ENCODE peak calls at places on chromosomes 4 and X, in seven cellular contexts. O, Z, A, E, W, V and C are unnamed samples.
A peak's percentile ranks its signal among the peaks of the same experiment; 100 is the strongest.

GRCh38 chr4:5710065-5710961 is 688 bp upstream of the EVC start:
- DNase-seq in O (peak; percentile 59), Z (no peak), A (no peak), E (no peak), W (no peak), V (peak; percentile 18), C (no peak)

GRCh38 chr4:38141808-38142500 is 181.8 kb downstream of the PTTG2 start:
- DNase-seq in O (no peak), Z (no peak), A (no peak), E (no peak), W (no peak), V (peak; percentile 86), C (no peak)

GRCh38 chr4:88982757-88983156 is 74.2 kb downstream of the FAM13A start:
- DNase-seq in O (no peak), Z (no peak), A (no peak), E (no peak), W (no peak), V (no peak), C (no peak)

GRCh38 chr4:97394653-97395052 is 748.6 kb downstream of the STPG2 start:
- DNase-seq in O (no peak), Z (no peak), A (no peak), E (no peak), W (no peak), V (no peak), C (no peak)

GRCh38 chrX:51456814-51457213 is 39.6 kb downstream of the NUDT11 start:
- DNase-seq in O (no peak), Z (no peak), A (no peak), E (no peak), W (no peak), V (no peak), C (no peak)

GRCh38 chr4:89044147-89044900 is 12.7 kb downstream of the FAM13A start:
- DNase-seq in O (no peak), Z (no peak), A (no peak), E (no peak), W (no peak), V (no peak), C (no peak)

GRCh38 chr4:19945979-19946380 is 305.7 kb upstream of the SLIT2 start:
- DNase-seq in O (no peak), Z (no peak), A (no peak), E (no peak), W (peak; percentile 76), V (peak; percentile 97), C (peak; percentile 94)

GRCh38 chr4:18756661-18757060 is 735.1 kb upstream of the LCORL start:
- DNase-seq in O (no peak), Z (no peak), A (no peak), E (no peak), W (no peak), V (no peak), C (no peak)

GRCh38 chr4:73421708-73422457 is 14.1 kb upstream of the AFP start:
- DNase-seq in O (no peak), Z (no peak), A (no peak), E (no peak), W (no peak), V (no peak), C (no peak)

GRCh38 chrX:44651347-44651746 is 108.7 kb upstream of the FUNDC1 start:
- DNase-seq in O (peak; percentile 43), Z (no peak), A (no peak), E (no peak), W (no peak), V (no peak), C (no peak)

GRCh38 chrX:9595131-9595530 is 130.3 kb downstream of the TBL1X start:
- DNase-seq in O (no peak), Z (no peak), A (no peak), E (no peak), W (no peak), V (peak; percentile 67), C (no peak)

GRCh38 chr4:77015390-77015789 is 60.4 kb downstream of the CCNI start:
- DNase-seq in O (no peak), Z (no peak), A (no peak), E (no peak), W (no peak), V (peak; percentile 90), C (no peak)

GRCh38 chr4:74822603-74823002 is 28.3 kb upstream of the BTC start:
- DNase-seq in O (no peak), Z (no peak), A (no peak), E (no peak), W (no peak), V (no peak), C (no peak)

GRCh38 chr4:158018831-158019230 is 154.0 kb downstream of the GASK1B start:
- DNase-seq in O (no peak), Z (no peak), A (no peak), E (no peak), W (no peak), V (no peak), C (no peak)

GRCh38 chrX:150503898-150504219 is 64.6 kb upstream of the MTM1 start:
- DNase-seq in O (no peak), Z (no peak), A (no peak), E (no peak), W (no peak), V (no peak), C (no peak)

GRCh38 chrX:153984351-153985178 is 12.0 kb downstream of the TMEM187 start:
- DNase-seq in O (no peak), Z (peak; percentile 36), A (no peak), E (no peak), W (no peak), V (no peak), C (no peak)

GRCh38 chr4:56870927-56871326 is 36.8 kb upstream of the REST start:
- DNase-seq in O (no peak), Z (no peak), A (no peak), E (no peak), W (no peak), V (peak; percentile 35), C (no peak)

GRCh38 chr4:123624959-123625358 is 228.4 kb downstream of the SPRY1 start:
- DNase-seq in O (no peak), Z (no peak), A (no peak), E (no peak), W (no peak), V (no peak), C (no peak)

GRCh38 chr4:13102344-13102743 is 381.8 kb downstream of the RAB28 start:
- DNase-seq in O (no peak), Z (no peak), A (no peak), E (no peak), W (no peak), V (no peak), C (no peak)